ENCODE peak calls at places on chromosomes 2 and 18, in nine cellular contexts. R, V, A, K, Y, C, B, J and W are unnamed samples.

GRCh38 chr2:26692814-26693286 is 328 bp downstream of the KCNK3 start:
- DNase-seq in R (no peak), V (no peak), A (no peak), K (peak), Y (no peak), C (no peak), B (no peak), J (no peak), W (no peak)

GRCh38 chr2:165293439-165294420 is 54.5 kb downstream of the SCN2A start:
- DNase-seq in R (peak), V (peak), A (peak), K (peak), Y (no peak), C (peak), B (peak), J (peak), W (peak)

GRCh38 chr2:223889133-223889769 is 51.9 kb upstream of the AP1S3 start:
- DNase-seq in R (no peak), V (no peak), A (no peak), K (no peak), Y (no peak), C (no peak), B (no peak), J (no peak), W (no peak)

GRCh38 chr2:196268538-196269338 is 97.4 kb upstream of the STK17B start:
- DNase-seq in R (no peak), V (no peak), A (peak), K (peak), Y (no peak), C (no peak), B (peak), J (no peak), W (no peak)

GRCh38 chr18:52615321-52615720 is 275.3 kb downstream of the DCC start:
- DNase-seq in R (no peak), V (no peak), A (no peak), K (no peak), Y (no peak), C (no peak), B (no peak), J (no peak), W (no peak)

GRCh38 chr2:218192902-218193425 is 24.0 kb upstream of the ARPC2 start:
- DNase-seq in R (no peak), V (no peak), A (no peak), K (no peak), Y (no peak), C (no peak), B (no peak), J (no peak), W (no peak)

GRCh38 chr2:238948765-238949641 is 101.1 kb downstream of the TWIST2 start:
- DNase-seq in R (no peak), V (peak), A (no peak), K (peak), Y (no peak), C (no peak), B (peak), J (no peak), W (no peak)

GRCh38 chr18:48840491-48840877 is 110.3 kb downstream of the SMAD7 start:
- DNase-seq in R (no peak), V (no peak), A (no peak), K (no peak), Y (no peak), C (no peak), B (no peak), J (no peak), W (no peak)

GRCh38 chr2:233745073-233745755 is 14.9 kb upstream of the UGT1A1 start:
- DNase-seq in R (no peak), V (no peak), A (no peak), K (no peak), Y (no peak), C (no peak), B (no peak), J (no peak), W (no peak)

GRCh38 chr18:62690416-62690815 is 24.9 kb upstream of the PHLPP1 start:
- DNase-seq in R (no peak), V (no peak), A (no peak), K (no peak), Y (no peak), C (no peak), B (no peak), J (no peak), W (no peak)

GRCh38 chr2:99880148-99880983 is 262.0 kb downstream of the AFF3 start:
- DNase-seq in R (no peak), V (peak), A (no peak), K (peak), Y (no peak), C (no peak), B (peak), J (peak), W (no peak)

GRCh38 chr2:152445791-152446201 is 110.8 kb downstream of the FMNL2 start:
- DNase-seq in R (no peak), V (peak), A (peak), K (peak), Y (peak), C (peak), B (peak), J (peak), W (no peak)

GRCh38 chr2:88212251-88212790 is 42.2 kb downstream of the THNSL2 start:
- DNase-seq in R (no peak), V (peak), A (no peak), K (peak), Y (no peak), C (no peak), B (peak), J (no peak), W (no peak)

GRCh38 chr18:76808561-76808960 is 13.8 kb upstream of the ZNF236 start:
- DNase-seq in R (no peak), V (no peak), A (no peak), K (no peak), Y (no peak), C (no peak), B (no peak), J (no peak), W (no peak)

GRCh38 chr18:76806301-76806700 is 16.1 kb upstream of the ZNF236 start:
- DNase-seq in R (no peak), V (no peak), A (no peak), K (peak), Y (no peak), C (no peak), B (peak), J (no peak), W (no peak)

GRCh38 chr18:76803814-76804213 is 18.5 kb upstream of the ZNF236 start:
- DNase-seq in R (peak), V (peak), A (no peak), K (peak), Y (peak), C (peak), B (peak), J (no peak), W (peak)

GRCh38 chr18:76803413-76803812 is 18.9 kb upstream of the ZNF236 start:
- DNase-seq in R (no peak), V (no peak), A (no peak), K (no peak), Y (no peak), C (no peak), B (no peak), J (no peak), W (no peak)

DNA sequence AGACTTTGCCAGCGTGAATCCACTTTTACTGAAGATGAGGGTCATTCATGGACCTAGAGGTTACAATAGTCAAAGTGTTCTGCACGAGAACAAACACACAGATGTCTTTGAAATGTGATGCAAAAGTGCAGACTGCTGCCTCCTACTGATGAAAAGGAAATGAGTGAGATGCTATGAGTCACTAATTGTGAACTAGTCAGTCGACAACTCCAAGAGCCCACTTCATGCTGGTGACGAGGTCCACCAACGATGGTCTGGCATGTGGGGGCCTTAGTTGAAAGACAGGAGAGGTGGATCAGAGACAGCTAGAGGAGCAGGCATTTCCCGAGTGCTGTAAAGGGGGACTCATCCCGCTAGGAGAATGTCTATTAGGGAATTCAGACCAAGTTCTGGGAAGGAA is 17.1 kb upstream of the ZNF236 start:
- DNase-seq in R (no peak), V (peak), A (no peak), K (peak), Y (no peak), C (no peak), B (peak), J (no peak), W (no peak)
- TF ChIP-seq CTCF in R (no peak), V (peak), A (no peak), K (peak), Y (no peak), C (no peak), B (peak), J (no peak), W (no peak)

GRCh38 chr18:70169747-70170146 is 35.7 kb downstream of the RTTN start:
- DNase-seq in R (no peak), V (no peak), A (no peak), K (no peak), Y (no peak), C (no peak), B (no peak), J (no peak), W (no peak)

GRCh38 chr18:70175216-70175615 is 30.3 kb downstream of the RTTN start:
- DNase-seq in R (no peak), V (no peak), A (no peak), K (no peak), Y (no peak), C (no peak), B (no peak), J (no peak), W (no peak)

GRCh38 chr18:70176537-70176936 is 28.9 kb downstream of the RTTN start:
- DNase-seq in R (no peak), V (no peak), A (no peak), K (no peak), Y (no peak), C (no peak), B (no peak), J (no peak), W (no peak)

GRCh38 chr18:70166668-70167067 is 38.8 kb downstream of the RTTN start:
- DNase-seq in R (no peak), V (no peak), A (no peak), K (no peak), Y (no peak), C (no peak), B (no peak), J (no peak), W (no peak)

DNA sequence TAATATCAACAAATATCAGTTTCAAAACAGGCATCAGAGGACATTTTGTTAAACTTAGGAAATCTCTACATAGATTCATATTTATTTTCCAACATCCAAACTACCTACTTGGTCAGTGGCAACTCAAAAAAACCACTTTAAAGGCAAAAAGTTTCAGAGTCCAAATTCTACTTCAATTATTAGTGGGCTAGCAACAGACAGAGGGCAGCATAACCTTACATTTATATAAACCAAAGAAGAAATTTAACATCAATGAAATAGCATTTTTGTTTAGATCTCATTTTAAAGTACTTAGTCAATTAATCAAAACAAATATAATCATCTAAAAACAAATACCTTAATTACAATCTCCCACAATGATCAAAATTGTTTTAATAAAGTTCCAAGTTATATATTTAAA is 33.3 kb downstream of the RTTN start:
- DNase-seq in R (no peak), V (peak), A (no peak), K (peak), Y (no peak), C (no peak), B (peak), J (no peak), W (no peak)
- TF ChIP-seq CTCF in R (no peak), V (peak), A (peak), K (peak), Y (peak), C (no peak), B (no peak), J (peak), W (peak)

GRCh38 chr18:56565596-56566355 is 72.6 kb downstream of the TXNL1 start:
- DNase-seq in R (no peak), V (peak), A (peak), K (peak), Y (no peak), C (no peak), B (peak), J (peak), W (no peak)

GRCh38 chr18:56562479-56562878 is 75.9 kb downstream of the TXNL1 start:
- DNase-seq in R (no peak), V (no peak), A (no peak), K (no peak), Y (no peak), C (no peak), B (no peak), J (no peak), W (no peak)

GRCh38 chr18:56560992-56561391 is 77.4 kb downstream of the TXNL1 start:
- DNase-seq in R (no peak), V (no peak), A (no peak), K (no peak), Y (no peak), C (no peak), B (no peak), J (no peak), W (no peak)

GRCh38 chr18:56565059-56565458 is 73.3 kb downstream of the TXNL1 start:
- DNase-seq in R (no peak), V (no peak), A (no peak), K (no peak), Y (no peak), C (no peak), B (no peak), J (no peak), W (no peak)

DNA sequence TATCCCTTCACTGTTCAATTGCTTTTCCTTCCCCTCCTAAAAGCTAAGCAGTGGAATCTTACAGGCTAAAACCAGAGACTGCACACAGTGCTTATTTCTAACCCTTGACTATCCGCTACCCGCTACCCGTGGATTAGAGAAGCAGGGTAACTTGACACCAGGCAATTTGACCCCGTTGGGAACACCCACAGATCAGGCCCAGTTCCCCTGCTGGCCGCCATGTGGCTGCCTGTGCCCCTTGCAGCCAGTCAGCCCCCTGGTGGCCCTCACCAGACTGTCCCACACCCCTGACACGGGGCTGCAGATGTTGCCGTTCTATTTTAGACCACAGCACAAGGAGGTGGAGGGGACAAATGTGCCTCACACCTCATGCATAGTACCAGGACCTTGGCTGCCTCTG is 74.8 kb downstream of the TXNL1 start:
- DNase-seq in R (no peak), V (no peak), A (no peak), K (no peak), Y (no peak), C (no peak), B (no peak), J (no peak), W (no peak)
- TF ChIP-seq CTCF in R (no peak), V (peak), A (peak), K (no peak), Y (no peak), C (no peak), B (no peak), J (no peak), W (no peak)

GRCh38 chr2:149904352-149904751 is 316.8 kb upstream of the MMADHC start:
- DNase-seq in R (no peak), V (no peak), A (no peak), K (no peak), Y (no peak), C (no peak), B (no peak), J (no peak), W (no peak)

GRCh38 chr2:149901231-149901859 is 313.8 kb upstream of the MMADHC start:
- DNase-seq in R (no peak), V (no peak), A (no peak), K (no peak), Y (no peak), C (no peak), B (no peak), J (no peak), W (no peak)

GRCh38 chr2:149903626-149904025 is 316.1 kb upstream of the MMADHC start:
- DNase-seq in R (no peak), V (no peak), A (no peak), K (no peak), Y (no peak), C (no peak), B (no peak), J (no peak), W (no peak)

GRCh38 chr2:149904816-149905215 is 317.2 kb upstream of the MMADHC start:
- DNase-seq in R (no peak), V (no peak), A (no peak), K (no peak), Y (no peak), C (no peak), B (no peak), J (no peak), W (no peak)

GRCh38 chr2:149902104-149902503 is 314.5 kb upstream of the MMADHC start:
- DNase-seq in R (peak), V (no peak), A (no peak), K (no peak), Y (peak), C (no peak), B (no peak), J (no peak), W (no peak)
- TF ChIP-seq CTCF in R (no peak), V (no peak), A (no peak), K (no peak), Y (no peak), C (no peak), B (no peak), J (no peak), W (no peak)

GRCh38 chr2:203819434-203820133 is 48.0 kb upstream of the CTLA4 start:
- DNase-seq in R (no peak), V (no peak), A (no peak), K (no peak), Y (no peak), C (no peak), B (no peak), J (no peak), W (no peak)
- TF ChIP-seq CTCF in R (no peak), V (no peak), A (no peak), K (no peak), Y (no peak), C (no peak), B (no peak), J (no peak), W (no peak)

DNA sequence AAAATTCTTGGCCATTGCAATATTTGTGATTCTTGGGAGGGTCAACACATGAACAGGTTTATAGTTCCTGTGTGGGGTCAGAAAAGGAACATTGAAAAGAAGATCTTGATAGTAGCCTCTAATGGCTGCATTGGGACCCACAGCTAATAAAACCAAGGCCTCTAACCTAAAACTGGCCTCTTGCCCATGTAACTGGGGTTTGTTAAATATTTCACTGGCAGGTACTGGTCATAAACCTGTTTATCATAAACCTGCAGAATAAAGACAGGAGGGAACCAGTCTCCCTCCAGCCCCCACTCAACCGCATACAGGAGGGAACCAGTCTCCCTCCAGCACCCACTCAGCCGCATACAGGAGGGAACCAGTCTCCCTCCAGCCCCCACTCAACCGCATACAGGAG is 125.3 kb downstream of the PXDN start:
- DNase-seq in R (no peak), V (no peak), A (no peak), K (no peak), Y (no peak), C (no peak), B (no peak), J (no peak), W (no peak)
- TF ChIP-seq CTCF in R (no peak), V (no peak), A (no peak), K (no peak), Y (no peak), C (no peak), B (no peak), J (no peak), W (no peak)

GRCh38 chr2:127143851-127144782 is 37.2 kb upstream of the BIN1 start:
- DNase-seq in R (no peak), V (peak), A (no peak), K (peak), Y (no peak), C (no peak), B (peak), J (no peak), W (no peak)
- TF ChIP-seq CTCF in R (no peak), V (peak), A (peak), K (no peak), Y (no peak), C (no peak), B (no peak), J (no peak), W (no peak)